ENCODE peak calls at places on chromosomes 4 and X, in five cellular contexts. One of them, this sample, is unnamed.

GRCh38 chr4:3025881-3026280 is 48.5 kb downstream of the HTT-AS start:
- DNase-seq in adrenal gland: no peak
- DNase-seq in hepatocyte: no peak
- DNase-seq in CD4-positive, alpha-beta memory T cell: no peak
- DNase-seq in brain microvascular endothelial cell: no peak
- DNase-seq in this sample: no peak

GRCh38 chr4:177554966-177555574 is 112.8 kb upstream of the AGA start:
- DNase-seq in hepatocyte: peak; percentile 50
- DNase-seq in brain microvascular endothelial cell: peak; percentile 39
- DNase-seq in CD4-positive, alpha-beta memory T cell: no peak
- DNase-seq in adrenal gland: peak; percentile 58
- DNase-seq in this sample: peak; percentile 39

GRCh38 chrX:9619581-9619980 is 146.1 kb downstream of the GPR143 start:
- DNase-seq in hepatocyte: no peak
- DNase-seq in brain microvascular endothelial cell: no peak
- DNase-seq in adrenal gland: no peak
- DNase-seq in CD4-positive, alpha-beta memory T cell: no peak
- DNase-seq in this sample: peak; percentile 75

GRCh38 chr4:74161676-74162450 is 3.9 kb downstream of the MTHFD2L start:
- DNase-seq in hepatocyte: no peak
- DNase-seq in adrenal gland: no peak
- DNase-seq in brain microvascular endothelial cell: no peak
- DNase-seq in CD4-positive, alpha-beta memory T cell: no peak
- DNase-seq in this sample: no peak

GRCh38 chr4:103012085-103012484 is 7.4 kb downstream of the SLC9B1 start:
- DNase-seq in CD4-positive, alpha-beta memory T cell: no peak
- DNase-seq in hepatocyte: peak; percentile 59
- DNase-seq in adrenal gland: no peak
- DNase-seq in brain microvascular endothelial cell: no peak
- DNase-seq in this sample: no peak

GRCh38 chrX:102339312-102340298 is 92.6 kb downstream of the NXF2 start:
- DNase-seq in adrenal gland: peak; percentile 52
- DNase-seq in CD4-positive, alpha-beta memory T cell: peak; percentile 40
- DNase-seq in brain microvascular endothelial cell: no peak
- DNase-seq in hepatocyte: no peak
- DNase-seq in this sample: peak; percentile 2

GRCh38 chr4:127055349-127055748 is 577.4 kb upstream of the INTU start:
- DNase-seq in adrenal gland: no peak
- DNase-seq in brain microvascular endothelial cell: no peak
- DNase-seq in hepatocyte: no peak
- DNase-seq in CD4-positive, alpha-beta memory T cell: no peak
- DNase-seq in this sample: no peak

GRCh38 chrX:54961750-54962149 is 32.2 kb downstream of the PFKFB1 start:
- DNase-seq in adrenal gland: no peak
- DNase-seq in CD4-positive, alpha-beta memory T cell: no peak
- DNase-seq in brain microvascular endothelial cell: no peak
- DNase-seq in hepatocyte: no peak
- DNase-seq in this sample: no peak

GRCh38 chr4:151744614-151745013 is 16.2 kb downstream of the GATB start:
- DNase-seq in CD4-positive, alpha-beta memory T cell: no peak
- DNase-seq in hepatocyte: peak; percentile 63
- DNase-seq in adrenal gland: no peak
- DNase-seq in brain microvascular endothelial cell: peak; percentile 92
- DNase-seq in this sample: peak; percentile 41

GRCh38 chr4:184805462-184806245 is 20.1 kb downstream of the ACSL1 start:
- DNase-seq in hepatocyte: peak; percentile 57
- DNase-seq in adrenal gland: peak; percentile 89
- DNase-seq in CD4-positive, alpha-beta memory T cell: no peak
- DNase-seq in brain microvascular endothelial cell: no peak
- DNase-seq in this sample: peak; percentile 49

GRCh38 chr4:89303177-89303576 is 4.4 kb downstream of the GPRIN3 start:
- DNase-seq in hepatocyte: no peak
- DNase-seq in CD4-positive, alpha-beta memory T cell: peak; percentile 83
- DNase-seq in brain microvascular endothelial cell: no peak
- DNase-seq in adrenal gland: peak; percentile 63
- DNase-seq in this sample: no peak

GRCh38 chr4:113979157-113979972 is at the start of gene ARSJ:
- DNase-seq in brain microvascular endothelial cell: peak; percentile 76
- DNase-seq in hepatocyte: peak; percentile 80
- DNase-seq in adrenal gland: peak; percentile 62
- DNase-seq in CD4-positive, alpha-beta memory T cell: peak; percentile 6
- DNase-seq in this sample: peak; percentile 71

GRCh38 chrX:15816886-15817285 is 26.6 kb downstream of the ZRSR2 start:
- DNase-seq in hepatocyte: no peak
- DNase-seq in adrenal gland: no peak
- DNase-seq in brain microvascular endothelial cell: no peak
- DNase-seq in CD4-positive, alpha-beta memory T cell: peak; percentile 58
- DNase-seq in this sample: peak; percentile 29

GRCh38 chr4:3697033-3697432 is 69.2 kb upstream of the ADRA2C start:
- DNase-seq in brain microvascular endothelial cell: no peak
- DNase-seq in CD4-positive, alpha-beta memory T cell: no peak
- DNase-seq in adrenal gland: no peak
- DNase-seq in hepatocyte: no peak
- DNase-seq in this sample: no peak

GRCh38 chr4:59540311-59540710 is 1659.8 kb upstream of the ADGRL3 start:
- DNase-seq in adrenal gland: no peak
- DNase-seq in hepatocyte: no peak
- DNase-seq in brain microvascular endothelial cell: no peak
- DNase-seq in CD4-positive, alpha-beta memory T cell: no peak
- DNase-seq in this sample: no peak

GRCh38 chr4:158778712-158779111 is 9.9 kb downstream of the FNIP2 start:
- DNase-seq in brain microvascular endothelial cell: no peak
- DNase-seq in hepatocyte: no peak
- DNase-seq in CD4-positive, alpha-beta memory T cell: no peak
- DNase-seq in adrenal gland: no peak
- DNase-seq in this sample: no peak

GRCh38 chr4:103018391-103019318 is 850 bp downstream of the SLC9B1 start:
- DNase-seq in brain microvascular endothelial cell: peak; percentile 9
- DNase-seq in adrenal gland: peak; percentile 68
- DNase-seq in CD4-positive, alpha-beta memory T cell: no peak
- DNase-seq in hepatocyte: no peak
- DNase-seq in this sample: no peak

GRCh38 chr4:73450398-73451004 is 14.5 kb downstream of the AFP start:
- DNase-seq in brain microvascular endothelial cell: peak; percentile 92
- DNase-seq in adrenal gland: no peak
- DNase-seq in hepatocyte: peak; percentile 25
- DNase-seq in CD4-positive, alpha-beta memory T cell: no peak
- DNase-seq in this sample: no peak

GRCh38 chr4:57131849-57132745 is 21.9 kb upstream of the IGFBP7 start:
- DNase-seq in brain microvascular endothelial cell: no peak
- DNase-seq in hepatocyte: peak; percentile 19
- DNase-seq in CD4-positive, alpha-beta memory T cell: no peak
- DNase-seq in adrenal gland: no peak
- DNase-seq in this sample: peak; percentile 14

GRCh38 chr4:147944670-147945260 is 212.9 kb downstream of the ARHGAP10 start:
- DNase-seq in adrenal gland: no peak
- DNase-seq in hepatocyte: no peak
- DNase-seq in CD4-positive, alpha-beta memory T cell: no peak
- DNase-seq in brain microvascular endothelial cell: no peak
- DNase-seq in this sample: no peak

GRCh38 chrX:11611161-11611560 is 54.6 kb downstream of the ARHGAP6 start:
- DNase-seq in adrenal gland: no peak
- DNase-seq in hepatocyte: no peak
- DNase-seq in brain microvascular endothelial cell: no peak
- DNase-seq in CD4-positive, alpha-beta memory T cell: no peak
- DNase-seq in this sample: no peak

GRCh38 chrX:39736219-39737211 is 361.2 kb downstream of the BCOR start:
- DNase-seq in brain microvascular endothelial cell: peak; percentile 51
- DNase-seq in CD4-positive, alpha-beta memory T cell: no peak
- DNase-seq in adrenal gland: peak; percentile 94
- DNase-seq in hepatocyte: no peak
- DNase-seq in this sample: no peak

GRCh38 chr4:150419939-150420338 is 162.0 kb upstream of the MAB21L2 start:
- DNase-seq in adrenal gland: peak; percentile 55
- DNase-seq in hepatocyte: no peak
- DNase-seq in brain microvascular endothelial cell: no peak
- DNase-seq in CD4-positive, alpha-beta memory T cell: no peak
- DNase-seq in this sample: no peak

GRCh38 chr4:145177906-145178538 is 2.4 kb downstream of the OTUD4 start:
- DNase-seq in hepatocyte: peak; percentile 10
- DNase-seq in adrenal gland: no peak
- DNase-seq in brain microvascular endothelial cell: no peak
- DNase-seq in CD4-positive, alpha-beta memory T cell: no peak
- DNase-seq in this sample: no peak

GRCh38 chrX:134624046-134624430 is 34.2 kb downstream of the PLAC1 start:
- DNase-seq in hepatocyte: no peak
- DNase-seq in brain microvascular endothelial cell: no peak
- DNase-seq in CD4-positive, alpha-beta memory T cell: no peak
- DNase-seq in adrenal gland: no peak
- DNase-seq in this sample: no peak

GRCh38 chr4:89136525-89136924 is 25.2 kb downstream of the TIGD2 start:
- DNase-seq in brain microvascular endothelial cell: peak; percentile 45
- DNase-seq in CD4-positive, alpha-beta memory T cell: no peak
- DNase-seq in hepatocyte: peak; percentile 44
- DNase-seq in adrenal gland: no peak
- DNase-seq in this sample: no peak

GRCh38 chr4:77152421-77152820 is 4.6 kb upstream of the CCNG2 start:
- DNase-seq in adrenal gland: no peak
- DNase-seq in hepatocyte: peak; percentile 55
- DNase-seq in CD4-positive, alpha-beta memory T cell: no peak
- DNase-seq in brain microvascular endothelial cell: no peak
- DNase-seq in this sample: no peak

GRCh38 chrX:65034641-65035450 is 58.6 kb upstream of the ZC4H2 start:
- DNase-seq in brain microvascular endothelial cell: peak; percentile 55
- DNase-seq in adrenal gland: peak; percentile 85
- DNase-seq in hepatocyte: peak; percentile 91
- DNase-seq in CD4-positive, alpha-beta memory T cell: peak; percentile 79
- DNase-seq in this sample: peak; percentile 87

GRCh38 chrX:123851010-123851409 is 8.8 kb upstream of the XIAP start:
- DNase-seq in CD4-positive, alpha-beta memory T cell: no peak
- DNase-seq in adrenal gland: no peak
- DNase-seq in brain microvascular endothelial cell: no peak
- DNase-seq in hepatocyte: no peak
- DNase-seq in this sample: no peak

GRCh38 chr4:71941001-71941400 is 90.8 kb upstream of the NPFFR2 start:
- DNase-seq in CD4-positive, alpha-beta memory T cell: no peak
- DNase-seq in adrenal gland: no peak
- DNase-seq in brain microvascular endothelial cell: peak; percentile 7
- DNase-seq in hepatocyte: peak; percentile 52
- DNase-seq in this sample: peak; percentile 19

GRCh38 chr4:53346920-53347852 is 18.7 kb downstream of the SCFD2 start:
- DNase-seq in CD4-positive, alpha-beta memory T cell: no peak
- DNase-seq in adrenal gland: no peak
- DNase-seq in hepatocyte: no peak
- DNase-seq in brain microvascular endothelial cell: peak; percentile 9
- DNase-seq in this sample: no peak

GRCh38 chr4:24802648-24803047 is 7.3 kb downstream of the SOD3 start:
- DNase-seq in adrenal gland: no peak
- DNase-seq in hepatocyte: no peak
- DNase-seq in brain microvascular endothelial cell: no peak
- DNase-seq in CD4-positive, alpha-beta memory T cell: no peak
- DNase-seq in this sample: no peak

GRCh38 chr4:83771113-83771705 is 235.3 kb downstream of the GPAT3 start:
- DNase-seq in hepatocyte: peak; percentile 71
- DNase-seq in adrenal gland: peak; percentile 64
- DNase-seq in CD4-positive, alpha-beta memory T cell: no peak
- DNase-seq in brain microvascular endothelial cell: peak; percentile 72
- DNase-seq in this sample: peak; percentile 30

GRCh38 chrX:19829817-19830216 is 57.6 kb downstream of the SH3KBP1 start:
- DNase-seq in hepatocyte: no peak
- DNase-seq in CD4-positive, alpha-beta memory T cell: no peak
- DNase-seq in brain microvascular endothelial cell: no peak
- DNase-seq in adrenal gland: no peak
- DNase-seq in this sample: no peak

GRCh38 chr4:13903061-13903460 is 275.5 kb upstream of the BOD1L1 start:
- DNase-seq in CD4-positive, alpha-beta memory T cell: no peak
- DNase-seq in brain microvascular endothelial cell: no peak
- DNase-seq in hepatocyte: no peak
- DNase-seq in adrenal gland: no peak
- DNase-seq in this sample: no peak

DNA sequence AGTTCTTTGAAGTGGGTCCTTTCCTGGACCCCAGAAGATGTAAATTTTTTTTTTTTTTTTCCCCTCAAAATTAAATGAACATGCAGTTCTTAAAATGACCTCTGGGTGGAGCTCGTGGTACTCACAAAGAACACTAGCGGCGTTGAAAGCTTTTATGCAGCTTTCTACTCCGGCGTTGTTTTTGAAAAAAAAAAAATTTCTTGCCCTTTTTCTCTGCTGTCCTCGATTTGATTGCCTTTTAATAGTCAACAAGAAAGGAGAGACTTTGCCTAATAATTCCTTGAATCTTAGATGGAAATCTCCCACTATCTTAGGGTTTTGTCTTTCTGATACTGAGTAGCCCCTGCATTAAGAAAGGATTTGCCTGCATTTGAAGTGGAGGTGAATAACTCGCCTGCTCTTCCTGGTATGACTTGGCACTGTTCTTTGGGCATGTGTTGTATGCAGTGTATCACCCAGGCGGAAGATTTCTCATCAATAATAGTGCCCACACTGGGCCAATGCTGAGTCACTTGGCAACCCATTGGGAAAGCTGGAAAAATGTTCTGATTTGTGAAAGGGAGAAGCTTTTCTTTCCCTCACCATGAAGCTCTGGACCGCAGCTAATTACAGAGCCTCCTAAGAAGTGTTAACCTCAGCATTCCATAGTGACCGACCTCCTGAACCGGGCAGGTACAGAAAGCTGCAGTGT is 104.0 kb downstream of the PHEX start:
- DNase-seq in CD4-positive, alpha-beta memory T cell: peak; percentile 41
- DNase-seq in brain microvascular endothelial cell: no peak
- DNase-seq in adrenal gland: peak; percentile 57
- DNase-seq in hepatocyte: peak; percentile 65
- DNase-seq in this sample: no peak
- H3K4me3 ChIP-seq in CD4-positive, alpha-beta memory T cell: no peak overlapping the region
- H3K4me3 ChIP-seq in brain microvascular endothelial cell: no peak overlapping the region
- H3K4me3 ChIP-seq in adrenal gland: no peak overlapping the region
- H3K4me3 ChIP-seq in hepatocyte: no peak overlapping the region
- H3K4me3 ChIP-seq in this sample: no peak overlapping the region

GRCh38 chrX:24054182-24055042 is at the start of gene EIF2S3:
- DNase-seq in brain microvascular endothelial cell: peak; percentile 95
- DNase-seq in hepatocyte: peak; percentile 96
- DNase-seq in CD4-positive, alpha-beta memory T cell: peak; percentile 95
- DNase-seq in adrenal gland: peak; percentile 93
- DNase-seq in this sample: peak; percentile 94
- H3K4me3 ChIP-seq in brain microvascular endothelial cell: no peak within 1 kb of the TSS
- H3K4me3 ChIP-seq in hepatocyte: peak within 1 kb of the TSS; percentile 36
- H3K4me3 ChIP-seq in CD4-positive, alpha-beta memory T cell: peak within 1 kb of the TSS; percentile 76
- H3K4me3 ChIP-seq in adrenal gland: peak within 1 kb of the TSS; percentile 95
- H3K4me3 ChIP-seq in this sample: peak within 1 kb of the TSS; percentile 98

DNA sequence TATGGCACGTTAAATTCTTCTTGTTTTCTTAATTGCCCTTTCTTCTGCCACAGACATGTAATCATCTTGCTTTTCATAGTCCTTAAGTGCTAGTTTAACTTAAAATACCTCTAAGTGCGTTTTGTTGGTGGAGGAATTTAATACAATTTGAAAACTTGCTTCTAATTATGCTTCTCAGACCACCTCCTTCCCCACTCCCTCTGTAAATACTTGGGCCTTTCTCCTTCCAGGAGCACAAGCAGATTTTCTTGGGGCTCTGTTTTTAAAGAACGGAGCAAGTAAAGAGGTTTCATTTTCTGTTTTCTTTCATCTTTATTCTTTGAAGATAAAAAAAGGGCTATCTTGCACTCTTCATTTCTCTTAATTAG is 559 bp upstream of the PCDH18 start:
- DNase-seq in CD4-positive, alpha-beta memory T cell: no peak
- DNase-seq in hepatocyte: no peak
- DNase-seq in brain microvascular endothelial cell: no peak
- DNase-seq in adrenal gland: no peak
- DNase-seq in this sample: no peak
- H3K4me3 ChIP-seq in CD4-positive, alpha-beta memory T cell: no peak overlapping the region
- H3K4me3 ChIP-seq in hepatocyte: peak overlapping the region; percentile 14
- H3K4me3 ChIP-seq in brain microvascular endothelial cell: peak overlapping the region; percentile 86
- H3K4me3 ChIP-seq in adrenal gland: peak overlapping the region; percentile 21
- H3K4me3 ChIP-seq in this sample: peak overlapping the region; percentile 78

GRCh38 chr4:168634276-168634802 is 137.5 kb downstream of the PALLD start:
- DNase-seq in adrenal gland: no peak
- DNase-seq in hepatocyte: peak; percentile 72
- DNase-seq in brain microvascular endothelial cell: peak; percentile 97
- DNase-seq in CD4-positive, alpha-beta memory T cell: no peak
- DNase-seq in this sample: peak; percentile 21
- H3K4me3 ChIP-seq in adrenal gland: no peak overlapping the region
- H3K4me3 ChIP-seq in hepatocyte: peak overlapping the region; percentile 73
- H3K4me3 ChIP-seq in brain microvascular endothelial cell: peak overlapping the region; percentile 80
- H3K4me3 ChIP-seq in CD4-positive, alpha-beta memory T cell: no peak overlapping the region
- H3K4me3 ChIP-seq in this sample: no peak overlapping the region

This sample was measured in H7.